ENCODE peak calls at places on chromosome 17, in ten cellular contexts. One of them, this sample, is unnamed.
A peak's percentile ranks its signal among the peaks of the same experiment; 100 is the strongest.

GRCh38 chr17:73705594-73705993 is 61.3 kb upstream of the SDK2 start:
- DNase-seq in T-helper 9 cell: no peak
- DNase-seq in cardiac muscle cell: no peak
- DNase-seq in HCEC 1CT: no peak
- DNase-seq in coronary artery: no peak
- DNase-seq in T47D: no peak
- DNase-seq in SW480: no peak
- DNase-seq in NCI-H1092: peak; percentile 14
- DNase-seq in fibroblast of the aortic adventitia: no peak
- DNase-seq in GM20000: no peak
- DNase-seq in this sample: peak; percentile 32

GRCh38 chr17:45240905-45241314 is 19.2 kb downstream of the FMNL1 start:
- DNase-seq in NCI-H1092: no peak
- DNase-seq in T47D: no peak
- DNase-seq in fibroblast of the aortic adventitia: no peak
- DNase-seq in cardiac muscle cell: no peak
- DNase-seq in HCEC 1CT: no peak
- DNase-seq in SW480: no peak
- DNase-seq in coronary artery: no peak
- DNase-seq in T-helper 9 cell: no peak
- DNase-seq in GM20000: no peak
- DNase-seq in this sample: no peak

GRCh38 chr17:39926135-39926587 is 1.2 kb downstream of the ORMDL3 start:
- DNase-seq in NCI-H1092: no peak
- DNase-seq in T-helper 9 cell: no peak
- DNase-seq in SW480: no peak
- DNase-seq in GM20000: no peak
- DNase-seq in coronary artery: no peak
- DNase-seq in cardiac muscle cell: peak; percentile 18
- DNase-seq in fibroblast of the aortic adventitia: no peak
- DNase-seq in T47D: no peak
- DNase-seq in HCEC 1CT: no peak
- DNase-seq in this sample: no peak

GRCh38 chr17:81967533-81968395 is 6.8 kb upstream of the NOTUM start:
- DNase-seq in T-helper 9 cell: peak; percentile 80
- DNase-seq in T47D: peak; percentile 73
- DNase-seq in GM20000: peak; percentile 95
- DNase-seq in NCI-H1092: peak; percentile 40
- DNase-seq in SW480: peak; percentile 98
- DNase-seq in coronary artery: no peak
- DNase-seq in fibroblast of the aortic adventitia: peak; percentile 72
- DNase-seq in HCEC 1CT: peak; percentile 74
- DNase-seq in cardiac muscle cell: peak; percentile 95
- DNase-seq in this sample: peak; percentile 26

GRCh38 chr17:41551370-41551769 is 20.5 kb downstream of the KRT9 start:
- DNase-seq in coronary artery: no peak
- DNase-seq in T-helper 9 cell: no peak
- DNase-seq in fibroblast of the aortic adventitia: peak; percentile 64
- DNase-seq in GM20000: no peak
- DNase-seq in HCEC 1CT: no peak
- DNase-seq in SW480: no peak
- DNase-seq in cardiac muscle cell: no peak
- DNase-seq in NCI-H1092: no peak
- DNase-seq in T47D: no peak
- DNase-seq in this sample: no peak

GRCh38 chr17:31534223-31534888 is 142.9 kb downstream of the RAB11FIP4 start:
- DNase-seq in NCI-H1092: no peak
- DNase-seq in T47D: no peak
- DNase-seq in SW480: no peak
- DNase-seq in T-helper 9 cell: no peak
- DNase-seq in fibroblast of the aortic adventitia: peak; percentile 65
- DNase-seq in HCEC 1CT: no peak
- DNase-seq in coronary artery: no peak
- DNase-seq in GM20000: no peak
- DNase-seq in cardiac muscle cell: no peak
- DNase-seq in this sample: no peak

GRCh38 chr17:64608571-64608981 is 53.5 kb downstream of the SMURF2 start:
- DNase-seq in GM20000: no peak
- DNase-seq in SW480: no peak
- DNase-seq in cardiac muscle cell: no peak
- DNase-seq in T-helper 9 cell: no peak
- DNase-seq in NCI-H1092: no peak
- DNase-seq in coronary artery: no peak
- DNase-seq in HCEC 1CT: peak; percentile 58
- DNase-seq in fibroblast of the aortic adventitia: peak; percentile 22
- DNase-seq in T47D: no peak
- DNase-seq in this sample: no peak

GRCh38 chr17:20073056-20073979 is 64.2 kb downstream of the SPECC1 start:
- DNase-seq in coronary artery: no peak
- DNase-seq in T-helper 9 cell: peak; percentile 12
- DNase-seq in GM20000: peak; percentile 35
- DNase-seq in T47D: no peak
- DNase-seq in fibroblast of the aortic adventitia: peak; percentile 7
- DNase-seq in SW480: peak; percentile 17
- DNase-seq in HCEC 1CT: no peak
- DNase-seq in cardiac muscle cell: no peak
- DNase-seq in NCI-H1092: no peak
- DNase-seq in this sample: no peak

GRCh38 chr17:10757067-10757466 is 27.2 kb upstream of the TMEM220 start:
- DNase-seq in cardiac muscle cell: no peak
- DNase-seq in HCEC 1CT: no peak
- DNase-seq in NCI-H1092: no peak
- DNase-seq in coronary artery: no peak
- DNase-seq in fibroblast of the aortic adventitia: no peak
- DNase-seq in SW480: no peak
- DNase-seq in T47D: no peak
- DNase-seq in GM20000: no peak
- DNase-seq in T-helper 9 cell: no peak
- DNase-seq in this sample: no peak

GRCh38 chr17:80959330-80960036 is 32.2 kb upstream of the CHMP6 start:
- DNase-seq in NCI-H1092: peak; percentile 69
- DNase-seq in fibroblast of the aortic adventitia: peak; percentile 85
- DNase-seq in T47D: no peak
- DNase-seq in HCEC 1CT: no peak
- DNase-seq in coronary artery: peak; percentile 93
- DNase-seq in T-helper 9 cell: no peak
- DNase-seq in cardiac muscle cell: no peak
- DNase-seq in SW480: no peak
- DNase-seq in GM20000: no peak
- DNase-seq in this sample: no peak

GRCh38 chr17:63132509-63132911 is 166.5 kb downstream of the TANC2 start:
- DNase-seq in T47D: no peak
- DNase-seq in coronary artery: no peak
- DNase-seq in fibroblast of the aortic adventitia: peak; percentile 51
- DNase-seq in T-helper 9 cell: no peak
- DNase-seq in cardiac muscle cell: no peak
- DNase-seq in SW480: no peak
- DNase-seq in HCEC 1CT: no peak
- DNase-seq in GM20000: no peak
- DNase-seq in NCI-H1092: no peak
- DNase-seq in this sample: no peak

GRCh38 chr17:40224707-40225092 is 5.6 kb downstream of the WIPF2 start:
- DNase-seq in coronary artery: no peak
- DNase-seq in cardiac muscle cell: no peak
- DNase-seq in NCI-H1092: no peak
- DNase-seq in fibroblast of the aortic adventitia: peak; percentile 92
- DNase-seq in SW480: no peak
- DNase-seq in HCEC 1CT: no peak
- DNase-seq in T47D: no peak
- DNase-seq in GM20000: no peak
- DNase-seq in T-helper 9 cell: no peak
- DNase-seq in this sample: no peak

GRCh38 chr17:3590768-3591167 is 18.4 kb downstream of the TRPV1 start:
- DNase-seq in cardiac muscle cell: peak; percentile 85
- DNase-seq in SW480: no peak
- DNase-seq in GM20000: no peak
- DNase-seq in T-helper 9 cell: no peak
- DNase-seq in NCI-H1092: no peak
- DNase-seq in coronary artery: no peak
- DNase-seq in HCEC 1CT: no peak
- DNase-seq in fibroblast of the aortic adventitia: no peak
- DNase-seq in T47D: no peak
- DNase-seq in this sample: no peak

GRCh38 chr17:72913315-72913714 is 179.2 kb downstream of the SLC39A11 start:
- DNase-seq in HCEC 1CT: no peak
- DNase-seq in T-helper 9 cell: no peak
- DNase-seq in T47D: no peak
- DNase-seq in GM20000: no peak
- DNase-seq in SW480: no peak
- DNase-seq in fibroblast of the aortic adventitia: peak; percentile 28
- DNase-seq in NCI-H1092: no peak
- DNase-seq in cardiac muscle cell: no peak
- DNase-seq in coronary artery: no peak
- DNase-seq in this sample: no peak

GRCh38 chr17:47275245-47275984 is 21.8 kb downstream of the ITGB3 start:
- DNase-seq in fibroblast of the aortic adventitia: peak; percentile 94
- DNase-seq in cardiac muscle cell: peak; percentile 93
- DNase-seq in GM20000: no peak
- DNase-seq in coronary artery: peak; percentile 93
- DNase-seq in HCEC 1CT: peak; percentile 29
- DNase-seq in T47D: no peak
- DNase-seq in T-helper 9 cell: no peak
- DNase-seq in SW480: peak; percentile 54
- DNase-seq in NCI-H1092: no peak
- DNase-seq in this sample: no peak

GRCh38 chr17:77126519-77126918 is 14.2 kb upstream of the SEC14L1 start:
- DNase-seq in fibroblast of the aortic adventitia: no peak
- DNase-seq in T-helper 9 cell: no peak
- DNase-seq in HCEC 1CT: no peak
- DNase-seq in SW480: peak; percentile 85
- DNase-seq in coronary artery: no peak
- DNase-seq in cardiac muscle cell: no peak
- DNase-seq in NCI-H1092: peak; percentile 67
- DNase-seq in GM20000: no peak
- DNase-seq in T47D: no peak
- DNase-seq in this sample: no peak

GRCh38 chr17:74862108-74862901 is 2.6 kb upstream of the GRIN2C start:
- DNase-seq in fibroblast of the aortic adventitia: no peak
- DNase-seq in HCEC 1CT: no peak
- DNase-seq in NCI-H1092: peak; percentile 33
- DNase-seq in SW480: peak; percentile 42
- DNase-seq in coronary artery: no peak
- DNase-seq in cardiac muscle cell: peak; percentile 85
- DNase-seq in T47D: peak; percentile 91
- DNase-seq in T-helper 9 cell: peak; percentile 66
- DNase-seq in GM20000: peak; percentile 86
- DNase-seq in this sample: peak; percentile 59

GRCh38 chr17:49360796-49361128 is 1.3 kb downstream of the ZNF652 start:
- DNase-seq in coronary artery: no peak
- DNase-seq in SW480: no peak
- DNase-seq in NCI-H1092: no peak
- DNase-seq in T-helper 9 cell: no peak
- DNase-seq in fibroblast of the aortic adventitia: no peak
- DNase-seq in HCEC 1CT: peak; percentile 42
- DNase-seq in cardiac muscle cell: no peak
- DNase-seq in GM20000: no peak
- DNase-seq in T47D: no peak
- DNase-seq in this sample: no peak

GRCh38 chr17:4101127-4101798 is 41.6 kb downstream of the ZZEF1 start:
- DNase-seq in SW480: no peak
- DNase-seq in T47D: no peak
- DNase-seq in HCEC 1CT: no peak
- DNase-seq in NCI-H1092: no peak
- DNase-seq in fibroblast of the aortic adventitia: peak; percentile 17
- DNase-seq in cardiac muscle cell: no peak
- DNase-seq in coronary artery: no peak
- DNase-seq in GM20000: peak; percentile 41
- DNase-seq in T-helper 9 cell: no peak
- DNase-seq in this sample: no peak

GRCh38 chr17:40124279-40125141 is 2.7 kb downstream of the MSL1 start:
- DNase-seq in cardiac muscle cell: peak; percentile 35
- DNase-seq in GM20000: no peak
- DNase-seq in NCI-H1092: peak; percentile 34
- DNase-seq in coronary artery: no peak
- DNase-seq in fibroblast of the aortic adventitia: peak; percentile 55
- DNase-seq in HCEC 1CT: no peak
- DNase-seq in T-helper 9 cell: no peak
- DNase-seq in T47D: peak; percentile 30
- DNase-seq in SW480: no peak
- DNase-seq in this sample: peak; percentile 32

GRCh38 chr17:58986005-58986404 is 120.7 kb downstream of the TRIM37 start:
- DNase-seq in T47D: no peak
- DNase-seq in fibroblast of the aortic adventitia: no peak
- DNase-seq in GM20000: no peak
- DNase-seq in HCEC 1CT: no peak
- DNase-seq in coronary artery: no peak
- DNase-seq in T-helper 9 cell: no peak
- DNase-seq in cardiac muscle cell: no peak
- DNase-seq in SW480: no peak
- DNase-seq in NCI-H1092: no peak
- DNase-seq in this sample: no peak

GRCh38 chr17:62965149-62965648 is 836 bp upstream of the TANC2 start:
- DNase-seq in cardiac muscle cell: peak; percentile 12
- DNase-seq in HCEC 1CT: no peak
- DNase-seq in coronary artery: no peak
- DNase-seq in T-helper 9 cell: no peak
- DNase-seq in SW480: peak; percentile 32
- DNase-seq in T47D: no peak
- DNase-seq in GM20000: no peak
- DNase-seq in NCI-H1092: no peak
- DNase-seq in fibroblast of the aortic adventitia: no peak
- DNase-seq in this sample: no peak

GRCh38 chr17:80803451-80804428 is 187.9 kb upstream of the CHMP6 start:
- DNase-seq in T47D: no peak
- DNase-seq in SW480: no peak
- DNase-seq in T-helper 9 cell: no peak
- DNase-seq in HCEC 1CT: no peak
- DNase-seq in cardiac muscle cell: no peak
- DNase-seq in coronary artery: peak; percentile 63
- DNase-seq in NCI-H1092: no peak
- DNase-seq in GM20000: no peak
- DNase-seq in fibroblast of the aortic adventitia: no peak
- DNase-seq in this sample: no peak

GRCh38 chr17:83062818-83063671 is 16.4 kb upstream of the METRNL start:
- DNase-seq in NCI-H1092: no peak
- DNase-seq in HCEC 1CT: no peak
- DNase-seq in cardiac muscle cell: no peak
- DNase-seq in T47D: no peak
- DNase-seq in fibroblast of the aortic adventitia: no peak
- DNase-seq in SW480: no peak
- DNase-seq in coronary artery: peak; percentile 60
- DNase-seq in GM20000: no peak
- DNase-seq in T-helper 9 cell: no peak
- DNase-seq in this sample: no peak

GRCh38 chr17:51029142-51029541 is 91.5 kb downstream of the SPAG9 start:
- DNase-seq in coronary artery: no peak
- DNase-seq in T-helper 9 cell: no peak
- DNase-seq in GM20000: no peak
- DNase-seq in cardiac muscle cell: no peak
- DNase-seq in fibroblast of the aortic adventitia: no peak
- DNase-seq in HCEC 1CT: no peak
- DNase-seq in NCI-H1092: no peak
- DNase-seq in SW480: no peak
- DNase-seq in T47D: no peak
- DNase-seq in this sample: no peak

GRCh38 chr17:1111599-1112443 is 68.0 kb downstream of the ABR start:
- DNase-seq in SW480: no peak
- DNase-seq in coronary artery: peak; percentile 84
- DNase-seq in cardiac muscle cell: no peak
- DNase-seq in T-helper 9 cell: no peak
- DNase-seq in HCEC 1CT: no peak
- DNase-seq in fibroblast of the aortic adventitia: no peak
- DNase-seq in GM20000: no peak
- DNase-seq in NCI-H1092: peak; percentile 21
- DNase-seq in T47D: no peak
- DNase-seq in this sample: no peak